ENCODE peak calls at places on chromosome X, in nine cellular contexts. H is non-pigmented ciliary epithelial cell; T is NCI-H1092; G is activated T-cell treated with anti-CD3 and anti-CD28 coated beads, Interleukin-2, amount 50 U/mL, for 4 hours; P is brain microvascular endothelial cell; C is activated effector memory CD4-positive, alpha-beta T cell treated with Interleukin-2 at 50 U/mL for 16 hours; M is epithelial cell of esophagus; S is H1; L is fibroblast of pulmonary artery. W is an unnamed sample.
A peak's percentile ranks its signal among the peaks of the same experiment; 100 is the strongest.

GRCh38 chrX:130682990-130683389 is 220.0 kb downstream of the ENOX2 start:
- DNase-seq in H (no peak), T (no peak), G (no peak), P (peak; percentile 43), C (no peak), M (no peak), S (no peak), L (peak; percentile 17), W (no peak)

GRCh38 chrX:24294619-24295018 is 19.2 kb downstream of the SUPT20HL2 start:
- DNase-seq in H (no peak), T (no peak), G (no peak), P (peak; percentile 22), C (no peak), M (no peak), S (peak; percentile 2), L (peak; percentile 41), W (no peak)

GRCh38 chrX:30831082-30831481 is 58.0 kb downstream of the TAB3 start:
- DNase-seq in H (no peak), T (no peak), G (no peak), P (no peak), C (no peak), M (no peak), S (no peak), L (no peak), W (peak; percentile 15)

GRCh38 chrX:11461181-11462001 is 168.2 kb downstream of the AMELX start:
- DNase-seq in H (no peak), T (no peak), G (no peak), P (peak; percentile 62), C (no peak), M (no peak), S (no peak), L (peak; percentile 66), W (no peak)

GRCh38 chrX:152945021-152945979 is 47.4 kb downstream of the ZNF185 start:
- DNase-seq in H (no peak), T (no peak), G (no peak), P (no peak), C (no peak), M (no peak), S (no peak), L (no peak), W (no peak)

GRCh38 chrX:21479695-21480280 is 105.6 kb downstream of the CNKSR2 start:
- DNase-seq in H (no peak), T (peak; percentile 66), G (no peak), P (peak; percentile 36), C (no peak), M (peak; percentile 59), S (no peak), L (peak; percentile 74), W (no peak)

GRCh38 chrX:136598631-136599030 is 49.3 kb upstream of the CD40LG start:
- DNase-seq in H (no peak), T (no peak), G (no peak), P (no peak), C (no peak), M (peak; percentile 7), S (no peak), L (no peak), W (no peak)

GRCh38 chrX:29659911-29660310 is 555.5 kb upstream of the MAGEB2 start:
- DNase-seq in H (no peak), T (no peak), G (no peak), P (no peak), C (no peak), M (no peak), S (no peak), L (no peak), W (no peak)

GRCh38 chrX:13864264-13864663 is 47.4 kb upstream of the GPM6B start:
- DNase-seq in H (no peak), T (no peak), G (no peak), P (peak; percentile 7), C (no peak), M (peak; percentile 6), S (no peak), L (peak; percentile 29), W (no peak)

GRCh38 chrX:150410513-150410912 is 47.4 kb downstream of the MAMLD1 start:
- DNase-seq in H (no peak), T (no peak), G (no peak), P (no peak), C (no peak), M (no peak), S (no peak), L (no peak), W (no peak)

GRCh38 chrX:105636667-105637066 is 185.7 kb upstream of the NRK start:
- DNase-seq in H (no peak), T (no peak), G (no peak), P (no peak), C (no peak), M (no peak), S (no peak), L (no peak), W (no peak)

GRCh38 chrX:72554448-72555140 is 18.0 kb downstream of the HDAC8 start:
- DNase-seq in H (no peak), T (no peak), G (no peak), P (peak; percentile 29), C (no peak), M (peak; percentile 82), S (peak; percentile 38), L (no peak), W (peak; percentile 35)

GRCh38 chrX:20514358-20514757 is 247.6 kb upstream of the RPS6KA3 start:
- DNase-seq in H (peak; percentile 57), T (no peak), G (no peak), P (peak; percentile 80), C (no peak), M (peak; percentile 69), S (no peak), L (peak; percentile 68), W (no peak)

GRCh38 chrX:23840674-23841073 is 57.7 kb downstream of the SAT1 start:
- DNase-seq in H (no peak), T (no peak), G (no peak), P (no peak), C (no peak), M (no peak), S (no peak), L (no peak), W (no peak)

GRCh38 chrX:73577368-73577767 is 14.4 kb downstream of the CHIC1 start:
- DNase-seq in H (peak; percentile 49), T (no peak), G (no peak), P (peak; percentile 90), C (no peak), M (peak; percentile 83), S (no peak), L (peak; percentile 87), W (no peak)

GRCh38 chrX:155959018-155959587 is 38.4 kb upstream of the IL9R start:
- DNase-seq in H (no peak), T (no peak), G (no peak), P (no peak), C (no peak), M (no peak), S (no peak), L (no peak), W (no peak)

GRCh38 chrX:132393992-132394391 is 94.8 kb downstream of the MBNL3 start:
- DNase-seq in H (no peak), T (no peak), G (no peak), P (no peak), C (no peak), M (peak; percentile 10), S (no peak), L (no peak), W (no peak)

GRCh38 chrX:153061732-153062131 is 5.5 kb downstream of the PNMA3 start:
- DNase-seq in H (peak; percentile 1), T (no peak), G (no peak), P (peak; percentile 24), C (no peak), M (peak; percentile 50), S (no peak), L (peak; percentile 28), W (no peak)